ENCODE peak calls at places on chromosomes 16 and 17, in six cellular contexts. One of them, this sample, is unnamed.

GRCh38 chr17:81665205-81666091 is 957 bp downstream of the OXLD1 start:
- DNase-seq in IMR-90: peak
- DNase-seq in mesendoderm: peak
- DNase-seq in mesenchymal stem cell: no peak
- DNase-seq in H1: no peak
- DNase-seq in H9: peak
- DNase-seq in this sample: no peak

GRCh38 chr17:41730479-41730878 is 4.0 kb downstream of the HAP1 start:
- DNase-seq in IMR-90: no peak
- DNase-seq in mesendoderm: no peak
- DNase-seq in mesenchymal stem cell: no peak
- DNase-seq in H1: no peak
- DNase-seq in H9: no peak
- DNase-seq in this sample: no peak

GRCh38 chr16:89430436-89431157 is 59.8 kb downstream of the ANKRD11 start:
- DNase-seq in IMR-90: no peak
- DNase-seq in mesendoderm: no peak
- DNase-seq in mesenchymal stem cell: no peak
- DNase-seq in H1: no peak
- DNase-seq in H9: no peak
- DNase-seq in this sample: no peak

GRCh38 chr16:57239089-57239488 is 6.0 kb upstream of the ARL2BP start:
- DNase-seq in IMR-90: no peak
- DNase-seq in mesendoderm: no peak
- DNase-seq in mesenchymal stem cell: no peak
- DNase-seq in H1: no peak
- DNase-seq in H9: no peak
- DNase-seq in this sample: no peak

GRCh38 chr17:9414471-9414870 is 161.1 kb downstream of the STX8 start:
- DNase-seq in IMR-90: no peak
- DNase-seq in mesendoderm: no peak
- DNase-seq in mesenchymal stem cell: no peak
- DNase-seq in H1: no peak
- DNase-seq in H9: no peak
- DNase-seq in this sample: no peak

GRCh38 chr17:17783825-17784598 is 52.8 kb downstream of the SREBF1 start:
- DNase-seq in IMR-90: no peak
- DNase-seq in mesendoderm: peak
- DNase-seq in mesenchymal stem cell: peak
- DNase-seq in H1: no peak
- DNase-seq in H9: peak
- DNase-seq in this sample: peak

GRCh38 chr16:47519543-47519942 is 58.4 kb downstream of the PHKB start:
- DNase-seq in IMR-90: no peak
- DNase-seq in mesendoderm: no peak
- DNase-seq in mesenchymal stem cell: no peak
- DNase-seq in H1: no peak
- DNase-seq in H9: no peak
- DNase-seq in this sample: no peak

GRCh38 chr16:81808933-81809480 is 29.9 kb downstream of the PLCG2 start:
- DNase-seq in IMR-90: no peak
- DNase-seq in mesendoderm: no peak
- DNase-seq in mesenchymal stem cell: no peak
- DNase-seq in H1: no peak
- DNase-seq in H9: no peak
- DNase-seq in this sample: no peak

GRCh38 chr17:73338050-73338491 is 26.3 kb upstream of the CDC42EP4 start:
- DNase-seq in IMR-90: peak
- DNase-seq in mesendoderm: no peak
- DNase-seq in mesenchymal stem cell: peak
- DNase-seq in H1: no peak
- DNase-seq in H9: no peak
- DNase-seq in this sample: no peak

GRCh38 chr17:296906-297690 is 55.5 kb downstream of the RPH3AL start:
- DNase-seq in IMR-90: no peak
- DNase-seq in mesendoderm: no peak
- DNase-seq in mesenchymal stem cell: no peak
- DNase-seq in H1: no peak
- DNase-seq in H9: no peak
- DNase-seq in this sample: no peak

GRCh38 chr17:1561420-1562177 is 993 bp downstream of the PITPNA start:
- DNase-seq in IMR-90: no peak
- DNase-seq in mesendoderm: no peak
- DNase-seq in mesenchymal stem cell: peak
- DNase-seq in H1: peak
- DNase-seq in H9: no peak
- DNase-seq in this sample: no peak

GRCh38 chr16:46743232-46743719 is 4.9 kb downstream of the MYLK3 start:
- DNase-seq in IMR-90: peak
- DNase-seq in mesendoderm: peak
- DNase-seq in mesenchymal stem cell: peak
- DNase-seq in H1: no peak
- DNase-seq in H9: peak
- DNase-seq in this sample: no peak

GRCh38 chr17:77504652-77505459 is 364.1 kb downstream of the SEC14L1 start:
- DNase-seq in IMR-90: no peak
- DNase-seq in mesendoderm: no peak
- DNase-seq in mesenchymal stem cell: no peak
- DNase-seq in H1: no peak
- DNase-seq in H9: no peak
- DNase-seq in this sample: no peak

GRCh38 chr17:70345061-70345460 is 175.7 kb downstream of the KCNJ2 start:
- DNase-seq in IMR-90: no peak
- DNase-seq in mesendoderm: no peak
- DNase-seq in mesenchymal stem cell: peak
- DNase-seq in H1: no peak
- DNase-seq in H9: no peak
- DNase-seq in this sample: no peak

GRCh38 chr16:70476272-70477020 is 22.1 kb downstream of the FCSK start:
- DNase-seq in IMR-90: peak
- DNase-seq in mesendoderm: peak
- DNase-seq in mesenchymal stem cell: peak
- DNase-seq in H1: no peak
- DNase-seq in H9: no peak
- DNase-seq in this sample: no peak

GRCh38 chr17:65218261-65218660 is 81.1 kb downstream of the RGS9 start:
- DNase-seq in IMR-90: no peak
- DNase-seq in mesendoderm: no peak
- DNase-seq in mesenchymal stem cell: no peak
- DNase-seq in H1: no peak
- DNase-seq in H9: no peak
- DNase-seq in this sample: no peak

GRCh38 chr16:59210955-59211541 is 476.9 kb upstream of the GOT2 start:
- DNase-seq in IMR-90: peak
- DNase-seq in mesendoderm: peak
- DNase-seq in mesenchymal stem cell: peak
- DNase-seq in H1: no peak
- DNase-seq in H9: peak
- DNase-seq in this sample: peak

GRCh38 chr16:89201467-89202377 is 1.4 kb upstream of the SLC22A31 start:
- DNase-seq in IMR-90: peak
- DNase-seq in mesendoderm: peak
- DNase-seq in mesenchymal stem cell: peak
- DNase-seq in H1: peak
- DNase-seq in H9: peak
- DNase-seq in this sample: peak

GRCh38 chr16:28982418-28982817 is 2.4 kb upstream of the LAT start:
- DNase-seq in IMR-90: no peak
- DNase-seq in mesendoderm: no peak
- DNase-seq in mesenchymal stem cell: no peak
- DNase-seq in H1: no peak
- DNase-seq in H9: no peak
- DNase-seq in this sample: no peak

GRCh38 chr16:12126091-12126806 is 149.7 kb downstream of the SNX29 start:
- DNase-seq in IMR-90: no peak
- DNase-seq in mesendoderm: peak
- DNase-seq in mesenchymal stem cell: no peak
- DNase-seq in H1: no peak
- DNase-seq in H9: no peak
- DNase-seq in this sample: no peak

GRCh38 chr17:17752822-17753448 is 71.7 kb downstream of the RAI1 start:
- DNase-seq in IMR-90: no peak
- DNase-seq in mesendoderm: peak
- DNase-seq in mesenchymal stem cell: peak
- DNase-seq in H1: no peak
- DNase-seq in H9: peak
- DNase-seq in this sample: no peak

GRCh38 chr17:54099221-54099620 is 276.5 kb downstream of the KIF2B start:
- DNase-seq in IMR-90: no peak
- DNase-seq in mesendoderm: no peak
- DNase-seq in mesenchymal stem cell: no peak
- DNase-seq in H1: no peak
- DNase-seq in H9: no peak
- DNase-seq in this sample: no peak

GRCh38 chr16:84643180-84643583 is 5.1 kb upstream of the KLHL36 start:
- DNase-seq in IMR-90: peak
- DNase-seq in mesendoderm: no peak
- DNase-seq in mesenchymal stem cell: peak
- DNase-seq in H1: no peak
- DNase-seq in H9: no peak
- DNase-seq in this sample: no peak

GRCh38 chr17:82297280-82297803 is 20.1 kb downstream of the CD7 start:
- DNase-seq in IMR-90: no peak
- DNase-seq in mesendoderm: no peak
- DNase-seq in mesenchymal stem cell: peak
- DNase-seq in H1: no peak
- DNase-seq in H9: no peak
- DNase-seq in this sample: no peak

GRCh38 chr16:54055191-54055590 is 231.4 kb downstream of the IRX3 start:
- DNase-seq in IMR-90: no peak
- DNase-seq in mesendoderm: peak
- DNase-seq in mesenchymal stem cell: no peak
- DNase-seq in H1: no peak
- DNase-seq in H9: no peak
- DNase-seq in this sample: no peak

GRCh38 chr16:54052271-54052670 is 234.3 kb downstream of the IRX3 start:
- DNase-seq in IMR-90: no peak
- DNase-seq in mesendoderm: no peak
- DNase-seq in mesenchymal stem cell: no peak
- DNase-seq in H1: no peak
- DNase-seq in H9: no peak
- DNase-seq in this sample: no peak

GRCh38 chr16:54051821-54052220 is 234.8 kb downstream of the IRX3 start:
- DNase-seq in IMR-90: no peak
- DNase-seq in mesendoderm: no peak
- DNase-seq in mesenchymal stem cell: no peak
- DNase-seq in H1: no peak
- DNase-seq in H9: no peak
- DNase-seq in this sample: no peak

GRCh38 chr16:54055864-54056263 is 230.7 kb downstream of the IRX3 start:
- DNase-seq in IMR-90: peak
- DNase-seq in mesendoderm: no peak
- DNase-seq in mesenchymal stem cell: no peak
- DNase-seq in H1: no peak
- DNase-seq in H9: no peak
- DNase-seq in this sample: no peak

GRCh38 chr16:54054237-54054780 is 232.3 kb downstream of the IRX3 start:
- DNase-seq in IMR-90: no peak
- DNase-seq in mesendoderm: no peak
- DNase-seq in mesenchymal stem cell: no peak
- DNase-seq in H1: no peak
- DNase-seq in H9: no peak
- DNase-seq in this sample: no peak
- H2BK15ac ChIP-seq in IMR-90: no peak
- H2BK15ac ChIP-seq in mesendoderm: no peak
- H2BK15ac ChIP-seq in mesenchymal stem cell: no peak
- H2BK15ac ChIP-seq in H1: no peak
- H2BK15ac ChIP-seq in H9: no peak
- H2BK15ac ChIP-seq in this sample: no peak

DNA sequence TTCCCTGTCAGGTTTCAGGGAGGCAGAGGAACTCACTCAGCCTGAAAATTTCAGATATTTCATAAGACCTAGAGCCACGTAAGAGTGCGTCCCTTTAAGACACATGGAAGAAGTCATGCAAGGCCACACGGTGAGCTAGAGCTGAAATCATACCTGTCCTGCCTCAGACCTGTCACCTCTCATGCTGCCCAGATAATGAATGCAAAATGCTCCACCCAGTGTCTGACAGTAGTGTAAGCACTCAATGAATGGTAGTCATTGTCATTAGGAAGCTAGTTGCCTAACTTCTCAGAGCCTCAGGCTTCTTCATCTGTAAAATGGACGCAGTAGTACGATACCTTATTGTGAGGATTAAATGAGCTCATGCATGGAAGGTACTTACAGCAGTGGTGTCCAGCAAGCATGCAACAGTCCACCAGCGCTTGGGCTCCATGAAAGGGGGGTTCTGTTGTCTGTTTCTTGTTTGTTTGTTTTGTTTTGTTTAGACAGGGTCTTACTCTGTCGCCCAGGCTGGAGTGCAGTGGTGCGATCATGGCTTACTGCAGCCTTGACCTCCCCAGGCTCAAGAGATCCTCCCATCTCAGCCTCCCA is 60.7 kb downstream of the WSB1 start:
- DNase-seq in IMR-90: no peak
- DNase-seq in mesendoderm: peak
- DNase-seq in mesenchymal stem cell: no peak
- DNase-seq in H1: no peak
- DNase-seq in H9: no peak
- DNase-seq in this sample: no peak
- H4K8ac ChIP-seq in IMR-90: peak
- H4K8ac ChIP-seq in mesendoderm: no peak
- H4K8ac ChIP-seq in mesenchymal stem cell: peak
- H4K8ac ChIP-seq in H1: peak
- H4K8ac ChIP-seq in H9: no peak
- H4K8ac ChIP-seq in this sample: no peak

GRCh38 chr16:72986011-72986410 is 61.9 kb downstream of the ZFHX3 start:
- DNase-seq in IMR-90: no peak
- DNase-seq in mesendoderm: no peak
- DNase-seq in mesenchymal stem cell: peak
- DNase-seq in H1: no peak
- DNase-seq in H9: no peak
- DNase-seq in this sample: no peak
- H2AK5ac ChIP-seq in IMR-90: no peak
- H2AK5ac ChIP-seq in mesendoderm: no peak
- H2AK5ac ChIP-seq in mesenchymal stem cell: no peak
- H2AK5ac ChIP-seq in H1: no peak
- H2AK5ac ChIP-seq in H9: no peak
- H2AK5ac ChIP-seq in this sample: no peak

DNA sequence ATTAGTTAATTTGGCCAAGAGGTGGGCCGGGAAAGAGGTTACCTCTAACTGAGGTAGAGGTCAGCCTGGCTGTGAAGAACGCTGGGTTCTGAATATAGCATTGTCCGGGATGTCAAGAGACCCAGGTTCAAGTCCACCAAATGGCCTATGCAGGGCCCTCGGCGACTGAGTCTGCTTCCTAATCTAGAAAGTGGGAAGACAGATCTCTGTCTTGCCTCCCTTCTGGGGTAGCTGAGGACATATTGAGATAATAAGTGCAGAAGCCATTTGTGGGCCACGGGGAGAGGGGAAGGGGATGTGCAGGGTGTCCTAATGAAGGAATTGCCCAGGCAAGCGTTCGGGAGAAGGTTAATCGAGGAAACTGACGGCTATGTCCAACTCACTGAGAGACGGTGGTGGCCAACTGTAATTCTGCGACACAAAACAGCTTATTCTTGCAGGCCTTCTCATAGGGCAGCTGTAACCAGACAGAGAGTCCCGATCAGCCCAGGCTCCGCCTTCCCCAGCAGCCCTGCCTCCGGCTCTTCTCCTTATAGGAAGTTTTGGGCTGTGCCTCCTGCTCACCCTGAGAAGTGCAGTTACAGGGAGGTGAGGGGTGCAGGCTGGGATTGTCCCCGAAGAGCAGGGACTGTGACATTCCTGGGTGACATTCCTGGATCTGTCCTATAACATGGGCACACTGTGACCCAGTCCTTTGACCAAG is 15.9 kb downstream of the HASPIN start:
- DNase-seq in IMR-90: no peak
- DNase-seq in mesendoderm: no peak
- DNase-seq in mesenchymal stem cell: no peak
- DNase-seq in H1: no peak
- DNase-seq in H9: no peak
- DNase-seq in this sample: no peak
- H2BK15ac ChIP-seq in IMR-90: no peak
- H2BK15ac ChIP-seq in mesendoderm: no peak
- H2BK15ac ChIP-seq in mesenchymal stem cell: no peak
- H2BK15ac ChIP-seq in H1: no peak
- H2BK15ac ChIP-seq in H9: no peak
- H2BK15ac ChIP-seq in this sample: no peak

This sample was measured in neuronal stem cell.